ENCODE peak calls at places on chromosomes 11 and 22, in six cellular contexts. One of them, this sample, is unnamed. For H3K4me1, the result is how much of the 10 kb centered on the place peaks cover.

GRCh38 chr11:113664981-113665710 is 41.0 kb downstream of the TMPRSS5 start:
- DNase-seq in ovary: no peak
- DNase-seq in fibroblast of lung: no peak
- DNase-seq in HepG2: peak
- DNase-seq in cardiac muscle cell: no peak
- DNase-seq in heart left ventricle: no peak
- DNase-seq in this sample: no peak

GRCh38 chr11:105910095-105910715 is 111.8 kb downstream of the MSANTD4 start:
- DNase-seq in ovary: no peak
- DNase-seq in fibroblast of lung: peak
- DNase-seq in HepG2: no peak
- DNase-seq in cardiac muscle cell: no peak
- DNase-seq in heart left ventricle: no peak
- DNase-seq in this sample: no peak

GRCh38 chr11:2264366-2265011 is 5.9 kb downstream of the ASCL2 start:
- DNase-seq in ovary: no peak
- DNase-seq in fibroblast of lung: no peak
- DNase-seq in HepG2: no peak
- DNase-seq in cardiac muscle cell: no peak
- DNase-seq in heart left ventricle: no peak
- DNase-seq in this sample: no peak

GRCh38 chr11:3207530-3208189 is 11.0 kb downstream of the MRGPRG start:
- DNase-seq in ovary: no peak
- DNase-seq in fibroblast of lung: no peak
- DNase-seq in HepG2: no peak
- DNase-seq in cardiac muscle cell: no peak
- DNase-seq in heart left ventricle: peak
- DNase-seq in this sample: peak

GRCh38 chr11:124070906-124071621 is 29.9 kb upstream of the OR10G7 start:
- DNase-seq in ovary: peak
- DNase-seq in fibroblast of lung: peak
- DNase-seq in HepG2: peak
- DNase-seq in cardiac muscle cell: peak
- DNase-seq in heart left ventricle: peak
- DNase-seq in this sample: peak

GRCh38 chr11:63516109-63516508 is 10.2 kb downstream of the LGALS12 start:
- DNase-seq in ovary: no peak
- DNase-seq in fibroblast of lung: no peak
- DNase-seq in HepG2: no peak
- DNase-seq in cardiac muscle cell: no peak
- DNase-seq in heart left ventricle: no peak
- DNase-seq in this sample: no peak

GRCh38 chr11:132992838-132993680 is 539.2 kb downstream of the OPCML start:
- DNase-seq in ovary: no peak
- DNase-seq in fibroblast of lung: peak
- DNase-seq in HepG2: no peak
- DNase-seq in cardiac muscle cell: no peak
- DNase-seq in heart left ventricle: no peak
- DNase-seq in this sample: no peak

GRCh38 chr22:19942886-19943664 is 1.5 kb upstream of the TXNRD2 start:
- DNase-seq in ovary: peak
- DNase-seq in fibroblast of lung: peak
- DNase-seq in HepG2: peak
- DNase-seq in cardiac muscle cell: peak
- DNase-seq in heart left ventricle: no peak
- DNase-seq in this sample: no peak

GRCh38 chr22:42437488-42438292 is 5.5 kb upstream of the NFAM1 start:
- DNase-seq in ovary: peak
- DNase-seq in fibroblast of lung: peak
- DNase-seq in HepG2: peak
- DNase-seq in cardiac muscle cell: peak
- DNase-seq in heart left ventricle: peak
- DNase-seq in this sample: peak

GRCh38 chr22:44957267-44957905 is 52.4 kb downstream of the PHF21B start:
- DNase-seq in ovary: no peak
- DNase-seq in fibroblast of lung: no peak
- DNase-seq in HepG2: peak
- DNase-seq in cardiac muscle cell: peak
- DNase-seq in heart left ventricle: no peak
- DNase-seq in this sample: no peak

GRCh38 chr11:121194731-121195596 is 93.9 kb downstream of the TECTA start:
- DNase-seq in ovary: peak
- DNase-seq in fibroblast of lung: peak
- DNase-seq in HepG2: peak
- DNase-seq in cardiac muscle cell: peak
- DNase-seq in heart left ventricle: no peak
- DNase-seq in this sample: no peak

GRCh38 chr11:68213135-68213515 is at the start of gene KMT5B:
- DNase-seq in ovary: peak
- DNase-seq in fibroblast of lung: peak
- DNase-seq in HepG2: no peak
- DNase-seq in cardiac muscle cell: peak
- DNase-seq in heart left ventricle: peak
- DNase-seq in this sample: peak

GRCh38 chr11:12893787-12894672 is 115.1 kb upstream of the RASSF10 start:
- DNase-seq in ovary: peak
- DNase-seq in fibroblast of lung: peak
- DNase-seq in HepG2: peak
- DNase-seq in cardiac muscle cell: peak
- DNase-seq in heart left ventricle: no peak
- DNase-seq in this sample: peak

GRCh38 chr11:100925935-100926334 is 203.7 kb downstream of the PGR start:
- DNase-seq in ovary: no peak
- DNase-seq in fibroblast of lung: peak
- DNase-seq in HepG2: no peak
- DNase-seq in cardiac muscle cell: no peak
- DNase-seq in heart left ventricle: no peak
- DNase-seq in this sample: no peak

GRCh38 chr11:10181811-10182210 is 112.2 kb downstream of the SBF2 start:
- DNase-seq in ovary: no peak
- DNase-seq in fibroblast of lung: peak
- DNase-seq in HepG2: peak
- DNase-seq in cardiac muscle cell: no peak
- DNase-seq in heart left ventricle: no peak
- DNase-seq in this sample: no peak

GRCh38 chr11:104564921-104565580 is 333.2 kb downstream of the CASP12 start:
- DNase-seq in ovary: no peak
- DNase-seq in fibroblast of lung: no peak
- DNase-seq in HepG2: no peak
- DNase-seq in cardiac muscle cell: no peak
- DNase-seq in heart left ventricle: peak
- DNase-seq in this sample: no peak

GRCh38 chr11:125229006-125229405 is 64.5 kb downstream of the PKNOX2 start:
- DNase-seq in ovary: no peak
- DNase-seq in fibroblast of lung: no peak
- DNase-seq in HepG2: no peak
- DNase-seq in cardiac muscle cell: no peak
- DNase-seq in heart left ventricle: no peak
- DNase-seq in this sample: no peak

GRCh38 chr22:39149915-39150847 is 2.3 kb downstream of the CBX7 start:
- DNase-seq in ovary: peak
- DNase-seq in fibroblast of lung: no peak
- DNase-seq in HepG2: peak
- DNase-seq in cardiac muscle cell: no peak
- DNase-seq in heart left ventricle: no peak
- DNase-seq in this sample: no peak
- H3K4me1 ChIP-seq in ovary: under half
- H3K4me1 ChIP-seq in fibroblast of lung: under half
- H3K4me1 ChIP-seq in HepG2: half or more
- H3K4me1 ChIP-seq in cardiac muscle cell: under half
- H3K4me1 ChIP-seq in heart left ventricle: under half
- H3K4me1 ChIP-seq in this sample: half or more

GRCh38 chr11:76237914-76238313 is 31.6 kb upstream of the WNT11 start:
- DNase-seq in ovary: no peak
- DNase-seq in fibroblast of lung: peak
- DNase-seq in HepG2: peak
- DNase-seq in cardiac muscle cell: no peak
- DNase-seq in heart left ventricle: no peak
- DNase-seq in this sample: no peak
- TF ChIP-seq CTCF in ovary: no peak
- TF ChIP-seq CTCF in fibroblast of lung: no peak
- TF ChIP-seq CTCF in HepG2: peak
- TF ChIP-seq CTCF in cardiac muscle cell: no peak
- TF ChIP-seq CTCF in heart left ventricle: no peak
- TF ChIP-seq CTCF in this sample: no peak

DNA sequence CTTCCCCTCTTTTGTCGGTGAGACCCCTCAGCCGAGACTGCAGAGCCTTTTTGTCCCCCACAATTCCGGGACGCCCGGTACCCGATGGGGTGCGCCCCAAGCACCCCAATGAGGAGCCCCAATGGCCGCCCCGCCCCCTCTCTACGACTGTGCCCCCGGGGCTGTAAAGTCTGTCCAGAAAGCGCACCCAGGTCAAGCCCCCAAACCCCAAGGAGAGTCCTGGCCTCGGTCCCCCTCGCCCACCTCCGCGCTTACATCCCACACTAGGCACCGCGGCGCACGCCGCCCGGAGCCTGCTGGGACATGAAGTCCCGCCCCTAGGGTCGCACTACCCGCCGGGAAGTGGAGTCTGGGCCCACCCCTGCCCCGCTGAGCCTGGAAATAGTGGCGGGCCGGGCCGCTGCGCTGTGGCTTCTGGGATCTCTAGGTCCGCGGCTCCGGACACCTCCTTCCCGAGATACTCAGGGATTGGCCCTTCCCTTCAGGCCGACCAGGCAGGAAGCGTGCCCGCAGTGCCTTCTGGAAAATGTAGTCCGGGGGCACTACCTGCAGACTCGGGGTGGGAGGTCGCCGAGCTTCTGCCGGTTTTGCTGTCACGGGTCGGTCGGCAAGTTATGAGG is at the start of gene MEN1:
- DNase-seq in ovary: peak
- DNase-seq in fibroblast of lung: peak
- DNase-seq in HepG2: peak
- DNase-seq in cardiac muscle cell: peak
- DNase-seq in heart left ventricle: peak
- DNase-seq in this sample: peak
- H3K4me3 ChIP-seq in ovary: peak
- H3K4me3 ChIP-seq in fibroblast of lung: peak
- H3K4me3 ChIP-seq in HepG2: peak
- H3K4me3 ChIP-seq in cardiac muscle cell: peak
- H3K4me3 ChIP-seq in heart left ventricle: peak
- H3K4me3 ChIP-seq in this sample: peak

DNA sequence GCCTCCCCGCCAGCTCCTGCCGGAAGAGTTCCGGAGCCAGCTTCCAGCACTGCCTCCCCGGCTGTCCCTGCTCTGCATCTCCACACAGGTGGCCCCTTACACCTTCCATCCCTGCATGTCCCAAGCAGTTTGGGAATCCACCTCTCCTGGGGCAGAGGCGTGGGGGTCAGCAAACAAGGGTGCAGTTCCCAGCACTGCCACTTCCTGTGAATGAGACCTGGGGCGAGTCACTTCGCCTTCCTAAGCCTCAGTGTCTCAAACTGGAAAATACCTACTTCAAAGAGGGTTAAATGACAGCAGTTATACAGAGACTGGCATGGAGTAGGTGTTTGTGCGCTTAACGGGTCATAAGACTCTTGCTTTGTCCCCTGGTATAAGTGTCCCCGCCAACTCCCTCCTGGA is 5.2 kb downstream of the CYTH4 start:
- DNase-seq in ovary: no peak
- DNase-seq in fibroblast of lung: no peak
- DNase-seq in HepG2: no peak
- DNase-seq in cardiac muscle cell: no peak
- DNase-seq in heart left ventricle: no peak
- DNase-seq in this sample: no peak
- H3K4me1 ChIP-seq in ovary: under half
- H3K4me1 ChIP-seq in fibroblast of lung: under half
- H3K4me1 ChIP-seq in HepG2: under half
- H3K4me1 ChIP-seq in cardiac muscle cell: under half
- H3K4me1 ChIP-seq in heart left ventricle: under half
- H3K4me1 ChIP-seq in this sample: under half

GRCh38 chr11:406796-407650 is 7.8 kb downstream of the SIGIRR start:
- DNase-seq in ovary: peak
- DNase-seq in fibroblast of lung: peak
- DNase-seq in HepG2: no peak
- DNase-seq in cardiac muscle cell: peak
- DNase-seq in heart left ventricle: peak
- DNase-seq in this sample: peak
- TF ChIP-seq CTCF in ovary: no peak
- TF ChIP-seq CTCF in fibroblast of lung: no peak
- TF ChIP-seq CTCF in HepG2: no peak
- TF ChIP-seq CTCF in cardiac muscle cell: peak
- TF ChIP-seq CTCF in heart left ventricle: peak
- TF ChIP-seq CTCF in this sample: peak